ENCODE peak calls at places on chromosome 22, in nine cellular contexts. W, J, H, R, P, B, A, U and M are unnamed samples.

GRCh38 chr22:20296598-20296997 is 23.3 kb downstream of the DGCR6L start:
- DNase-seq in W (no peak), J (no peak), H (no peak), R (no peak), P (no peak), B (no peak), A (no peak), U (no peak), M (no peak)

GRCh38 chr22:36940676-36941075 is 27.2 kb downstream of the CSF2RB start:
- DNase-seq in W (peak; percentile 90), J (no peak), H (no peak), R (no peak), P (no peak), B (no peak), A (no peak), U (no peak), M (no peak)

GRCh38 chr22:17077255-17077654 is 7.5 kb upstream of the IL17RA start:
- DNase-seq in W (no peak), J (no peak), H (no peak), R (no peak), P (no peak), B (no peak), A (no peak), U (no peak), M (no peak)

GRCh38 chr22:43147821-43148220 is 3.5 kb upstream of the TSPO start:
- DNase-seq in W (peak; percentile 75), J (no peak), H (no peak), R (no peak), P (no peak), B (no peak), A (no peak), U (no peak), M (no peak)

GRCh38 chr22:35218079-35218478 is 39.2 kb upstream of the HMGXB4 start:
- DNase-seq in W (no peak), J (no peak), H (no peak), R (no peak), P (no peak), B (no peak), A (no peak), U (no peak), M (no peak)

GRCh38 chr22:22025320-22026156 is 43.0 kb upstream of the TOP3B start:
- DNase-seq in W (peak; percentile 38), J (no peak), H (no peak), R (no peak), P (no peak), B (no peak), A (no peak), U (no peak), M (no peak)

GRCh38 chr22:36439481-36440271 is 41.8 kb downstream of the TXN2 start:
- DNase-seq in W (no peak), J (no peak), H (peak; percentile 70), R (peak; percentile 52), P (no peak), B (peak; percentile 94), A (no peak), U (no peak), M (no peak)

GRCh38 chr22:37549704-37550059 is 10.6 kb upstream of the CDC42EP1 start:
- DNase-seq in W (no peak), J (no peak), H (no peak), R (peak; percentile 72), P (no peak), B (peak; percentile 87), A (peak; percentile 85), U (no peak), M (no peak)

GRCh38 chr22:39177791-39178190 is 25.3 kb upstream of the CBX7 start:
- DNase-seq in W (no peak), J (no peak), H (no peak), R (no peak), P (no peak), B (no peak), A (no peak), U (no peak), M (no peak)

GRCh38 chr22:38921126-38921525 is 36.3 kb upstream of the APOBEC3A start:
- DNase-seq in W (no peak), J (no peak), H (no peak), R (peak; percentile 93), P (no peak), B (peak; percentile 93), A (no peak), U (no peak), M (no peak)

GRCh38 chr22:38766076-38766777 is 10.4 kb upstream of the SUN2 start:
- DNase-seq in W (peak; percentile 35), J (peak; percentile 84), H (no peak), R (peak; percentile 78), P (peak; percentile 55), B (no peak), A (peak; percentile 78), U (no peak), M (peak; percentile 35)

GRCh38 chr22:36362819-36363377 is 24.9 kb downstream of the MYH9 start:
- DNase-seq in W (no peak), J (no peak), H (no peak), R (no peak), P (no peak), B (peak; percentile 53), A (no peak), U (no peak), M (no peak)

GRCh38 chr22:19706661-19707151 is 7.6 kb upstream of the SEPTIN5 start:
- DNase-seq in W (no peak), J (no peak), H (no peak), R (no peak), P (no peak), B (no peak), A (no peak), U (no peak), M (no peak)

GRCh38 chr22:26975865-26976264 is 318.5 kb downstream of the MIAT start:
- DNase-seq in W (no peak), J (no peak), H (no peak), R (no peak), P (no peak), B (no peak), A (no peak), U (no peak), M (no peak)
- TF ChIP-seq CTCF in W (no peak), J (no peak), H (no peak), R (no peak), P (no peak), B (no peak), A (no peak), U (no peak), M (no peak)

GRCh38 chr22:41021655-41022454 is 70.5 kb upstream of the EP300 start:
- DNase-seq in W (peak; percentile 69), J (peak; percentile 88), H (no peak), R (peak; percentile 76), P (peak; percentile 53), B (peak; percentile 91), A (no peak), U (no peak), M (peak; percentile 32)
- TF ChIP-seq CTCF in W (peak; percentile 9), J (peak; percentile 19), H (no peak), R (no peak), P (no peak), B (peak; percentile 11), A (no peak), U (no peak), M (no peak)

DNA sequence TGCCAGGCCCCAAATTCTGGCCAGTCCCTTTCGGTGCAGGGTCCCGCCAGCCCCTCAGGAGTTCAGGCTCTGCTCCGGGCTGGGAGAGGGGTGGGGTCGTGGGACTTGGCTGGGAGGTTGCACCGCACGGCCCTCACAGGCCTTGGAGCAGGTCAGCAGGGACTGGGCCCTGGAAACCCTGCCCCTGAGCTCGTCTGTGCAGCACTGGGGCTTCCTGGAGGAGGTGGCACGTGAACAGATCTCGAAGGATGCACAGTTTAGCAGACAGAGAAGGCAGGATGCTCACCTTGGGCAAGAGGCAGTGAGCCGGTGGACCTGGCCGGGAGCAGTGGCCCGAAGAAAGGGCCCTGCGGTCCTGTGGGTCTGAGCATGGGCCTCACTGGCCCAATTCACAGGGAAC is 70.0 kb downstream of the WNT7B start:
- DNase-seq in W (no peak), J (no peak), H (no peak), R (no peak), P (no peak), B (no peak), A (no peak), U (no peak), M (no peak)
- TF ChIP-seq CTCF in W (no peak), J (no peak), H (no peak), R (no peak), P (no peak), B (no peak), A (no peak), U (no peak), M (no peak)

DNA sequence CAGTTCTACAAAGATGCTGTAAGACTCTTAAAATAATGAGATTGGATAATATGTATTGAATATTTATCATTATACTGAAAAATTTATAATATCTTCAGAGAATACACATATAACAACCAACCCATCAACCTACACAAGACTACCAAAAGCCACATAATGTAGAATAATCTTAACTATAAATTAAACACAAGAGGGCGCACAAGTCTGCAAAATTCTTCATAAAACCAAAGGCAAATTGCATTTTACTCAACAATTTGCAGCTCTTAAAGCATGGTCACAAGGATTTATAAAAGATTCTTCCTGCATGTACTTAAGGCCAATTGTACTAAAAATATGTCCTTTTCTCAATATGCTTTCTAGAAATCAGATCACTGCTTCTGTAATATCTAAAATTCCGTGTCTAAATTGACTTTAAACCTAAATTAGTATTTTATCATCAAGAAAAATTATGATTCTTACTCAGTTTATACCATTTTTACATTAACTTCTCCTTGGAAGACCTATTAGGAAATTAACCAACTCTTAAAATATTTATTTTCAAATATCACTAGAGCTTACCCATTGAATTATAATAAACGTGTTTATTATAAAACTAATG is 79.0 kb downstream of the TTC28 start:
- DNase-seq in W (peak; percentile 70), J (no peak), H (peak; percentile 31), R (peak; percentile 21), P (no peak), B (no peak), A (no peak), U (no peak), M (no peak)
- TF ChIP-seq CTCF in W (peak; percentile 44), J (peak; percentile 63), H (peak; percentile 17), R (peak; percentile 42), P (peak; percentile 82), B (peak; percentile 37), A (peak; percentile 85), U (peak; percentile 58), M (peak; percentile 78)